ENCODE peak calls at places on chromosomes 1 and 21, in six cellular contexts. Y, G, Z, W, L and X are unnamed samples.

GRCh38 chr1:46613661-46614603 is 2.7 kb downstream of the MOB3C start:
- DNase-seq in Y (peak), G (no peak), Z (peak), W (peak), L (peak), X (peak)

GRCh38 chr1:168260393-168260792 is 20.3 kb upstream of the TBX19 start:
- DNase-seq in Y (no peak), G (peak), Z (no peak), W (no peak), L (no peak), X (no peak)

GRCh38 chr1:167233373-167233772 is 12.7 kb downstream of the POU2F1 start:
- DNase-seq in Y (no peak), G (no peak), Z (no peak), W (no peak), L (no peak), X (no peak)

GRCh38 chr1:42914092-42914625 is 44.5 kb downstream of the SLC2A1 start:
- DNase-seq in Y (no peak), G (no peak), Z (no peak), W (no peak), L (no peak), X (no peak)

GRCh38 chr1:45141247-45142003 is 65.0 kb downstream of the ZSWIM5 start:
- DNase-seq in Y (peak), G (no peak), Z (peak), W (no peak), L (no peak), X (no peak)

GRCh38 chr1:41617336-41617735 is 132.9 kb upstream of the EDN2 start:
- DNase-seq in Y (no peak), G (no peak), Z (no peak), W (no peak), L (no peak), X (no peak)

GRCh38 chr1:168135116-168135981 is 1.4 kb downstream of the GPR161 start:
- DNase-seq in Y (no peak), G (no peak), Z (no peak), W (no peak), L (no peak), X (no peak)

GRCh38 chr1:54542120-54542961 is 5.7 kb upstream of the ACOT11 start:
- DNase-seq in Y (peak), G (peak), Z (peak), W (peak), L (peak), X (no peak)

GRCh38 chr1:11918779-11919519 is 7.3 kb downstream of the KIAA2013 start:
- DNase-seq in Y (no peak), G (no peak), Z (no peak), W (peak), L (peak), X (no peak)

GRCh38 chr1:11781298-11781697 is 19.3 kb downstream of the C1orf167 start:
- DNase-seq in Y (no peak), G (no peak), Z (no peak), W (no peak), L (no peak), X (no peak)

GRCh38 chr1:7771673-7772299 is 690 bp downstream of the VAMP3 start:
- DNase-seq in Y (no peak), G (no peak), Z (no peak), W (no peak), L (no peak), X (no peak)

GRCh38 chr21:39321424-39321823 is 8.0 kb upstream of the BRWD1 start:
- DNase-seq in Y (no peak), G (no peak), Z (no peak), W (no peak), L (no peak), X (no peak)
- H3K4me3 ChIP-seq in Y (no peak), G (no peak), Z (no peak), W (no peak), L (no peak), X (no peak)

GRCh38 chr1:3807769-3808168 is 11.5 kb upstream of the LRRC47 start:
- DNase-seq in Y (no peak), G (no peak), Z (no peak), W (no peak), L (no peak), X (no peak)

GRCh38 chr1:3803905-3804626 is 7.8 kb upstream of the LRRC47 start:
- DNase-seq in Y (no peak), G (no peak), Z (no peak), W (no peak), L (no peak), X (no peak)

GRCh38 chr1:3799976-3800685 is 3.8 kb upstream of the LRRC47 start:
- DNase-seq in Y (no peak), G (peak), Z (no peak), W (no peak), L (no peak), X (no peak)

GRCh38 chr1:3809680-3810079 is 13.4 kb upstream of the LRRC47 start:
- DNase-seq in Y (no peak), G (no peak), Z (no peak), W (no peak), L (no peak), X (no peak)

GRCh38 chr1:3805038-3805437 is 8.7 kb upstream of the LRRC47 start:
- DNase-seq in Y (no peak), G (no peak), Z (no peak), W (no peak), L (no peak), X (no peak)
- H3K27ac ChIP-seq in Y (no peak), G (peak), Z (no peak), W (no peak), L (no peak), X (no peak)

GRCh38 chr21:32386195-32386870 is 6.5 kb downstream of the URB1 start:
- DNase-seq in Y (no peak), G (no peak), Z (no peak), W (peak), L (no peak), X (no peak)
- H3K4me3 ChIP-seq in Y (no peak), G (no peak), Z (no peak), W (no peak), L (no peak), X (no peak)

DNA sequence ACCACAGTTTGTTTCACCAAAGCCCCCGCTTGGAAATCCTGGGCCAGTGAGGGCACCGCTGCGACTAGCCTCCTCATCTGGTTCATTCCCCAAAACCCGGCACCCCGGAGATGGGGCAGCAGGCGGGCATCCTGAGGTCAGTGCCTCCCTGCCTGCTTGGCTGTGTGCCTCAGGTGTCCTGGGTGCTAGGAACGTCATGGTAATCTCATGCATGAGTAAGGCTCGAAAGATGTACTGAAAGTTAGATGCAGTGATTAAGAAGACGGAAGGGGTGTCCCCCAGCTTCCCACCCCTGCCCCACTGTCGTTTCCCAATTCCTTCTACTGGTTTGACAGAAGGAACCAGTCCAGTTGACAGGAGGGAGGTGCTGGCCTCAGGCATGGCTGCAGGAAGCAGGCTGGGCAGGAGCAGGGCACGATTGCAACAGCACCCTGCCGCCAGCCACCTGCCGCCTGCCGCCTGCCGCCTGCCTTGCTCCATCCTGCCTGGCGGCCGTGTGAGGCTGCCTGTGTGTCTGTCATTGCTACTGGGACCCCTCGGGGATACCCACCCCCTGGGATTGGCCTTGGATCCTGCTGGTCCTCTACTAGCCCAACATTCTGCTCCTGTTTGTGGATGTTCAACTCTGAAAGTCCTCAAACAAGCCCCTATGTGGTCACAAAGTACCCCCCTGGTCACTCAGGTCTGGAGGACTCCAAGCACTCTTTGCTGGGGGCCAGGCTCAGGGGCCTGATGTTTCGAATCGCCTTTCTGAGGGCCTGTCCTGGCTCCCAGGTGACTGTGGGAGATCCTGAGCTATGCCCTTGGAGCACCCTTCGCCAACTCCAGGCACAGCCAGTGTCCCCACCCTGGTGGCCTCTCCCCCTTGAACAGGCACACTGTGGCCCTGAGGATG is 73.0 kb upstream of the IFFO2 start:
- DNase-seq in Y (no peak), G (no peak), Z (peak), W (no peak), L (no peak), X (no peak)
- H3K27ac ChIP-seq in Y (no peak), G (no peak), Z (no peak), W (no peak), L (no peak), X (no peak)

GRCh38 chr1:19640363-19641316 is 3.5 kb upstream of the NBL1 start:
- DNase-seq in Y (peak), G (no peak), Z (peak), W (no peak), L (peak), X (no peak)

GRCh38 chr1:19644422-19644760 is 280 bp downstream of the NBL1 start:
- DNase-seq in Y (no peak), G (no peak), Z (no peak), W (no peak), L (no peak), X (no peak)

GRCh38 chr1:19643602-19644419 is at the start of gene NBL1:
- DNase-seq in Y (peak), G (peak), Z (peak), W (peak), L (peak), X (no peak)

GRCh38 chr1:19644761-19645543 is 841 bp downstream of the NBL1 start:
- DNase-seq in Y (peak), G (peak), Z (peak), W (peak), L (peak), X (no peak)

GRCh38 chr1:19643113-19643512 is 998 bp upstream of the NBL1 start:
- DNase-seq in Y (peak), G (no peak), Z (peak), W (no peak), L (peak), X (no peak)
- H3K4me3 ChIP-seq in Y (no peak), G (no peak), Z (peak), W (peak), L (peak), X (no peak)

GRCh38 chr1:175470591-175470990 is 272.8 kb downstream of the TNR start:
- DNase-seq in Y (no peak), G (no peak), Z (no peak), W (no peak), L (no peak), X (no peak)
- H3K27ac ChIP-seq in Y (no peak), G (no peak), Z (no peak), W (no peak), L (no peak), X (no peak)

GRCh38 chr1:27363766-27364695 is 2.7 kb downstream of the MAP3K6 start:
- DNase-seq in Y (no peak), G (no peak), Z (no peak), W (no peak), L (no peak), X (no peak)
- H3K4me3 ChIP-seq in Y (no peak), G (no peak), Z (no peak), W (peak), L (peak), X (no peak)

GRCh38 chr21:41919666-41920398 is 34.0 kb downstream of the C2CD2 start:
- DNase-seq in Y (no peak), G (no peak), Z (no peak), W (no peak), L (no peak), X (no peak)

GRCh38 chr21:41923641-41924342 is 30.0 kb downstream of the C2CD2 start:
- DNase-seq in Y (no peak), G (no peak), Z (no peak), W (peak), L (peak), X (no peak)

GRCh38 chr21:41918561-41919358 is 35.1 kb downstream of the C2CD2 start:
- DNase-seq in Y (no peak), G (no peak), Z (no peak), W (no peak), L (no peak), X (no peak)

GRCh38 chr21:41924355-41924754 is 29.5 kb downstream of the C2CD2 start:
- DNase-seq in Y (no peak), G (no peak), Z (no peak), W (no peak), L (no peak), X (no peak)

GRCh38 chr21:41921089-41921819 is 32.6 kb downstream of the C2CD2 start:
- DNase-seq in Y (no peak), G (no peak), Z (no peak), W (no peak), L (no peak), X (no peak)
- H3K27ac ChIP-seq in Y (no peak), G (no peak), Z (no peak), W (no peak), L (no peak), X (no peak)

GRCh38 chr1:60869264-60869663 is 213.1 kb upstream of the NFIA start:
- DNase-seq in Y (no peak), G (no peak), Z (no peak), W (no peak), L (no peak), X (no peak)

GRCh38 chr1:60867782-60868181 is 214.6 kb upstream of the NFIA start:
- DNase-seq in Y (peak), G (no peak), Z (no peak), W (no peak), L (no peak), X (no peak)

GRCh38 chr1:60866251-60866650 is 216.1 kb upstream of the NFIA start:
- DNase-seq in Y (no peak), G (no peak), Z (no peak), W (no peak), L (no peak), X (no peak)

GRCh38 chr1:60865146-60865545 is 217.2 kb upstream of the NFIA start:
- DNase-seq in Y (no peak), G (no peak), Z (no peak), W (no peak), L (no peak), X (no peak)

DNA sequence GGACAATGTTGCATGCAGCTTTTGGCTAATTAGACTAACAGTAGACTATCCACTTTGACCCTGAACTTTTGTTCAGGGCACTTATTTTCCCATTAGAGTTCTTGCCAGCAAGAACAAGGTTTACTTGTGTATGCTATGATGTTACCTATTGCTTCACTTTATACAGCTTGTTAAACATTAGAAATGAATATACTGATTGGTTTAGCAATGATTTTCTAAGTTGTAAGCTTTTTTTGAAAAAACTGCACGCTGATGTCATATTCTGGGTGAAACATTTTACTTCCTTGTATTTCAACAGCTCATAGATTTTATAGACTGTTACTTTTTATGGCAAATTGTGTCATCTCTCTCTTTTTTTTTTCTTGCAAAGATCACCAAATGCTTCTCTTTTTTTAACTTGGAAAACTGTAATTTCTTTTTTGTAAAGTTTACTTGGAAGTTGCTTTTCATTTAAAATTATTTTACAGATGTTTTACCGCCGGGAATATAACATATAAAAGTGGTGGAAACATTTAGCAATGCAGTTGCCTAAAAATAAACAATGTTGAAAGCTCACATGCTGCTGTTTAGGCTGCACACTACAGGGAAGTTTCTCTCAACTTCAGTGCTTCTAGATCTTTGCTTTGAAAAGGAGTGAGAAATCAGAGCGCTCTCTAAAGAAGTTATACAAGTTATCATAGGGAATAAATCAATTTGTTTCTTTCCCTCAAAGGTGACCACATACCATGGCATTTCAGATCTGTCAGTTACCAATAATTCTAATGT is 215.3 kb upstream of the NFIA start:
- DNase-seq in Y (no peak), G (no peak), Z (no peak), W (no peak), L (no peak), X (no peak)
- H3K4me3 ChIP-seq in Y (no peak), G (no peak), Z (no peak), W (peak), L (no peak), X (no peak)

DNA sequence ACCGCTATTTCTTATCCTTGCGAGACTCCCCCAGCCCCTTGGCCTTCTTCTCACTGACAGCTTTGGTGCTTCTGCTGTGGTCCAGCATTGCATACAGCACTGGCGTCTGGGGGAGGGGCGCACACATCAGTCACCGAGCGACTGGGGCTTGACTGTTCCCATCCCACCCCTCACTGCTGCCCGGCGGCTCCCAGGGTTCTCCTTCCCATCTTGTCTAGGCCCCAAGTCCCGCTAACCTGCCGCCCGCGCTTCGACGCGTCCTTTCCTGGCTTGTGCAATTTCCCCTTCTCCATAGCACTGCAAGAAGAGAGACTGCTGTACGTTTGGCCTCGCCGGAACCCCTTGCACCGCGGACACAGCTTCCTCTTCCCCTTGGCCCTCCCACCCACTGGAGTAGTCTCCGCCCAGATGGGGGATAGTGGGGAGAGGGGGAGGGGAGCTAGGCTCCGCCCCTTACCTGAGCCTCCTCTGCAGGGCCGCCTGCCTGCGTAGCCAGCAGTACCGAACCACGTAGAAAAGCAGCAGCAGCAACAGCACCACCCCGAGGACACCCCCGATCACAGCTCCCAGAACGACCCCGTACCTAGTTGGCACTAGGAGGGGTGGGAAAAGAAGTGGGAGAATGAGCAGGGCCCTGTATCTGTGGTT is 3.8 kb downstream of the MPZ start:
- DNase-seq in Y (peak), G (peak), Z (peak), W (peak), L (peak), X (peak)
- H3K27ac ChIP-seq in Y (peak), G (no peak), Z (peak), W (peak), L (peak), X (no peak)